ENCODE peak calls at places on chromosomes 12 and 14, in five cellular contexts. W is A673, C is AG04449, G is OCI-LY7, N is tibial artery. Q is an unnamed sample.

GRCh38 chr14:24426150-24426911 is 3.1 kb downstream of the CBLN3 start:
- DNase-seq in C (no peak), N (no peak), G (no peak), W (no peak), Q (no peak)

GRCh38 chr14:34051966-34052657 is 101.2 kb upstream of the EGLN3 start:
- DNase-seq in C (no peak), W (no peak), N (peak), G (no peak), Q (peak)

GRCh38 chr12:109770104-109770860 is 56.7 kb downstream of the FAM222A start:
- DNase-seq in G (no peak), N (peak), C (no peak), W (no peak), Q (no peak)

GRCh38 chr12:57477710-57478681 is 1.7 kb downstream of the ARHGAP9 start:
- DNase-seq in C (no peak), G (peak), W (no peak), N (no peak), Q (no peak)

GRCh38 chr12:52687527-52688385 is 7.5 kb upstream of the KRT1 start:
- DNase-seq in W (no peak), N (no peak), G (no peak), C (no peak), Q (no peak)

GRCh38 chr14:73763396-73763795 is 49.2 kb upstream of the PNMA1 start:
- DNase-seq in G (no peak), C (no peak), W (no peak), N (no peak), Q (no peak)

GRCh38 chr12:18690653-18691052 is 47.2 kb downstream of the PLCZ1 start:
- DNase-seq in W (no peak), G (no peak), C (no peak), N (no peak), Q (no peak)

GRCh38 chr12:76848132-76848531 is 30.7 kb downstream of the CSRP2 start:
- DNase-seq in C (no peak), G (no peak), N (no peak), W (no peak), Q (no peak)

GRCh38 chr14:24284501-24285035 is 13.2 kb upstream of the RABGGTA start:
- DNase-seq in C (no peak), W (no peak), N (no peak), G (no peak), Q (no peak)

GRCh38 chr14:89406941-89407340 is 10.1 kb downstream of the FOXN3 start:
- DNase-seq in W (no peak), N (no peak), C (no peak), G (no peak), Q (no peak)

GRCh38 chr12:23911574-23911973 is 37.9 kb downstream of the SOX5 start:
- DNase-seq in N (no peak), G (no peak), W (no peak), C (no peak), Q (no peak)

GRCh38 chr14:35277179-35277578 is 15.0 kb upstream of the PSMA6 start:
- DNase-seq in C (no peak), W (no peak), N (no peak), G (no peak), Q (no peak)

GRCh38 chr12:98440165-98440581 is 75.2 kb upstream of the TMPO start:
- DNase-seq in W (peak), N (peak), G (no peak), C (peak), Q (peak)

GRCh38 chr12:66312189-66312588 is 9.9 kb downstream of the HELB start:
- DNase-seq in W (no peak), C (no peak), N (no peak), G (no peak), Q (no peak)

GRCh38 chr14:91477388-91477787 is 32.7 kb downstream of the PPP4R3A start:
- DNase-seq in G (no peak), C (no peak), N (no peak), W (no peak), Q (no peak)

GRCh38 chr12:96274331-96274730 is 80.2 kb downstream of the ELK3 start:
- DNase-seq in C (peak), G (no peak), W (no peak), N (no peak), Q (no peak)

GRCh38 chr12:82698959-82699358 is 12.3 kb downstream of the TMTC2 start:
- DNase-seq in G (no peak), N (no peak), C (no peak), W (no peak), Q (no peak)

GRCh38 chr12:95473440-95473946 is 459 bp upstream of the METAP2 start:
- DNase-seq in W (peak), G (peak), C (no peak), N (peak), Q (no peak)

GRCh38 chr14:79631276-79631675 is 580.0 kb downstream of the DIO2 start:
- DNase-seq in C (no peak), N (no peak), W (no peak), G (no peak), Q (no peak)

GRCh38 chr12:8156416-8156815 is 399 bp upstream of the ZNF705A start:
- DNase-seq in N (no peak), G (no peak), C (no peak), W (peak), Q (no peak)

GRCh38 chr14:61503167-61503801 is 181.9 kb downstream of the PRKCH start:
- DNase-seq in G (peak), C (no peak), N (no peak), W (no peak), Q (no peak)

GRCh38 chr12:42382013-42382696 is 56.2 kb downstream of the PPHLN1 start:
- DNase-seq in G (no peak), N (no peak), C (peak), W (no peak), Q (no peak)

GRCh38 chr12:120278137-120279069 is 12.9 kb upstream of the PXN start:
- DNase-seq in N (no peak), C (no peak), W (no peak), G (no peak), Q (no peak)

GRCh38 chr12:94289551-94290312 is 141.4 kb downstream of the PLXNC1 start:
- DNase-seq in G (no peak), N (peak), W (peak), C (peak), Q (no peak)

GRCh38 chr12:123223241-123223668 is 9.7 kb downstream of the MPHOSPH9 start:
- DNase-seq in G (no peak), W (no peak), C (no peak), N (no peak), Q (no peak)

GRCh38 chr14:36097356-36097755 is 79.2 kb downstream of the PTCSC3 start:
- DNase-seq in C (no peak), W (no peak), G (no peak), N (no peak), Q (no peak)

GRCh38 chr12:122969657-122970056 is 3.4 kb upstream of the ABCB9 start:
- DNase-seq in C (no peak), W (no peak), G (no peak), N (no peak), Q (no peak)

GRCh38 chr12:77720258-77720657 is 110.4 kb upstream of the NAV3 start:
- DNase-seq in G (peak), C (no peak), W (peak), N (no peak), Q (no peak)

GRCh38 chr12:130761537-130762318 is 45.6 kb upstream of the RIMBP2 start:
- DNase-seq in G (peak), C (peak), N (no peak), W (peak), Q (no peak)

GRCh38 chr12:47903151-47903611 is 1.6 kb downstream of the VDR start:
- DNase-seq in N (peak), W (no peak), G (no peak), C (peak), Q (no peak)

DNA sequence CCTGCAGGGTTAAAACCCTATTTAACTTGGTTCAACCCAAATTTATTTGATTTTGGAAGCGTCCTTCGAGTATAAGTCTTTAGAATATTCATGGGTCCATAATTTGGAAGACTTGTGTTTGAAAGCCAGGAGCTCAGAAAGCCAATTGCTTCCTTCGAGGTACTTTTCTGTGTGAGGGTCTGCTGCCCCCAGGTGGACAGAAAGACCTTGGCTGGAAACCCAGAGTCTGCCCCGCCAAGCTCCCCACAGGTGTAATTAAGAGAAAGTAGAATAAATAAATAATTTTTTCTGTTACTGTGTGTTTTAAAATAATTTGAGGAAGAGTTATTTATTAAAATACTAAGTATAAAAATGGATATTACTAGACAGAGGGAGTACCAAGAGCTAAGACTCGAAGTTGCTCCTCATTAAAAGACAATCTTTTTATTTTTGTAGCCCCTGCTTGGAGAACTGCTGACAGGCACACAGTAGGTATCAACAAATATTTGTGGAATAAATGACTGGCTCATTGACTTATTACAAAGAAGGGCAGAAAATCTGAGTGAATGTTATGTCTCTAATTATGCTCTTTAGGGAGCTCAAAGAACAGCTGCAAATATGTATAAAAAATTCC is 105.8 kb downstream of the PAH start:
- DNase-seq in G (peak), W (peak), N (no peak), C (no peak), Q (no peak)
- TF ChIP-seq CTCF in G (peak), W (peak), N (no peak), C (peak), Q (no peak)

GRCh38 chr12:132559652-132560420 is 50.5 kb downstream of the LRCOL1 start:
- DNase-seq in W (peak), G (peak), C (no peak), N (no peak), Q (no peak)
- H3K4me3 ChIP-seq in W (peak), G (peak), C (peak), N (peak), Q (peak)

GRCh38 chr14:81625343-81625742 is 91.7 kb upstream of the SEL1L start:
- DNase-seq in C (no peak), G (peak), W (peak), N (no peak), Q (no peak)
- TF ChIP-seq CTCF in C (no peak), G (peak), W (peak), N (peak), Q (peak)

GRCh38 chr12:113198286-113198685 is 12.8 kb downstream of the RITA1 start:
- DNase-seq in W (no peak), G (no peak), N (no peak), C (no peak), Q (no peak)
- H3K4me3 ChIP-seq in W (no peak), G (no peak), N (no peak), C (no peak), Q (no peak)

GRCh38 chr14:76968621-76969063 is 59.9 kb downstream of the IRF2BPL start:
- DNase-seq in N (no peak), W (no peak), G (no peak), C (no peak), Q (no peak)
- TF ChIP-seq CTCF in N (no peak), W (no peak), G (no peak), C (no peak), Q (no peak)

GRCh38 chr14:75711796-75712211 is 50.8 kb downstream of the TTLL5 start:
- DNase-seq in G (no peak), C (peak), N (peak), W (peak), Q (no peak)
- H3K4me3 ChIP-seq in G (no peak), C (no peak), N (no peak), W (no peak), Q (no peak)

GRCh38 chr12:111980598-111980997 is 32.4 kb downstream of the TMEM116 start:
- DNase-seq in G (no peak), C (no peak), W (no peak), N (no peak), Q (no peak)
- TF ChIP-seq CTCF in G (no peak), C (no peak), W (no peak), N (no peak), Q (no peak)